ENCODE peak calls at places on chromosome 20, in five cellular contexts. T, D, V, R and G are unnamed samples.

GRCh38 chr20:50353289-50353961 is 156.8 kb upstream of the PTPN1 start:
- DNase-seq in T (no peak), D (no peak), V (no peak), R (no peak), G (no peak)

GRCh38 chr20:60482201-60482600 is 524.0 kb downstream of the CDH26 start:
- DNase-seq in T (no peak), D (no peak), V (no peak), R (no peak), G (no peak)

GRCh38 chr20:63056236-63057132 is 49.7 kb upstream of the BHLHE23 start:
- DNase-seq in T (peak), D (peak), V (no peak), R (peak), G (no peak)

GRCh38 chr20:57033994-57034393 is 232.4 kb downstream of the BMP7 start:
- DNase-seq in T (no peak), D (no peak), V (no peak), R (no peak), G (no peak)

GRCh38 chr20:32560989-32561830 is 23.9 kb downstream of the NOL4L start:
- DNase-seq in T (no peak), D (peak), V (no peak), R (peak), G (no peak)

GRCh38 chr20:6471110-6471647 is 296.3 kb upstream of the BMP2 start:
- DNase-seq in T (no peak), D (no peak), V (no peak), R (no peak), G (no peak)

GRCh38 chr20:7410150-7410549 is 530.1 kb downstream of the HAO1 start:
- DNase-seq in T (no peak), D (no peak), V (no peak), R (peak), G (no peak)

GRCh38 chr20:9036593-9036992 is 32.3 kb upstream of the PLCB4 start:
- DNase-seq in T (no peak), D (no peak), V (no peak), R (no peak), G (no peak)

GRCh38 chr20:25749667-25750066 is 53.0 kb upstream of the ZNF337 start:
- DNase-seq in T (no peak), D (no peak), V (no peak), R (no peak), G (no peak)

GRCh38 chr20:62606551-62607201 is 35.6 kb upstream of the SLCO4A1 start:
- DNase-seq in T (no peak), D (peak), V (no peak), R (peak), G (no peak)

GRCh38 chr20:37446286-37447032 is 74.6 kb upstream of the NNAT start:
- DNase-seq in T (peak), D (no peak), V (no peak), R (no peak), G (no peak)

GRCh38 chr20:25040438-25040831 is 17.5 kb downstream of the ACSS1 start:
- DNase-seq in T (no peak), D (no peak), V (no peak), R (peak), G (no peak)

GRCh38 chr20:32470025-32470861 is 112.1 kb downstream of the ASXL1 start:
- DNase-seq in T (peak), D (peak), V (no peak), R (peak), G (no peak)

GRCh38 chr20:44120676-44121425 is 66.1 kb downstream of the JPH2 start:
- DNase-seq in T (no peak), D (no peak), V (no peak), R (no peak), G (no peak)

GRCh38 chr20:5844063-5844681 is 94.0 kb downstream of the SHLD1 start:
- DNase-seq in T (no peak), D (no peak), V (no peak), R (peak), G (no peak)

GRCh38 chr20:24737212-24737850 is 211.7 kb upstream of the CST7 start:
- DNase-seq in T (peak), D (no peak), V (no peak), R (no peak), G (no peak)

GRCh38 chr20:19620471-19620870 is 137.6 kb upstream of the RIN2 start:
- DNase-seq in T (peak), D (no peak), V (no peak), R (no peak), G (no peak)

GRCh38 chr20:62739581-62740285 is 31.1 kb downstream of the NTSR1 start:
- DNase-seq in T (no peak), D (peak), V (no peak), R (no peak), G (peak)

GRCh38 chr20:3679749-3680700 is 1.8 kb downstream of the ADAM33 start:
- DNase-seq in T (peak), D (no peak), V (no peak), R (peak), G (peak)

GRCh38 chr20:54362283-54362682 is 113.1 kb upstream of the DOK5 start:
- DNase-seq in T (peak), D (no peak), V (no peak), R (no peak), G (no peak)

GRCh38 chr20:5612476-5613291 is 137.5 kb upstream of the SHLD1 start:
- DNase-seq in T (no peak), D (no peak), V (no peak), R (no peak), G (no peak)

GRCh38 chr20:25277051-25277801 is 29.3 kb downstream of the PYGB start:
- DNase-seq in T (no peak), D (no peak), V (no peak), R (no peak), G (no peak)

GRCh38 chr20:62354811-62355341 is 12.2 kb downstream of the LAMA5 start:
- DNase-seq in T (no peak), D (no peak), V (no peak), R (no peak), G (no peak)

GRCh38 chr20:4519530-4519929 is 202.2 kb upstream of the PRND start:
- DNase-seq in T (peak), D (peak), V (no peak), R (peak), G (no peak)

GRCh38 chr20:54093423-54094267 is 23.3 kb upstream of the BCAS1 start:
- DNase-seq in T (no peak), D (no peak), V (peak), R (no peak), G (no peak)

GRCh38 chr20:14919473-14920157 is 582.2 kb upstream of the FLRT3 start:
- DNase-seq in T (peak), D (no peak), V (no peak), R (no peak), G (peak)

GRCh38 chr20:12012241-12013222 is 94.8 kb downstream of the BTBD3 start:
- DNase-seq in T (peak), D (peak), V (no peak), R (peak), G (peak)

GRCh38 chr20:26276811-26277210 is 580.2 kb upstream of the ZNF337 start:
- DNase-seq in T (peak), D (no peak), V (no peak), R (peak), G (no peak)

GRCh38 chr20:4513720-4514119 is 208.0 kb upstream of the PRND start:
- DNase-seq in T (no peak), D (no peak), V (no peak), R (peak), G (peak)

GRCh38 chr20:47669489-47669888 is 115.8 kb downstream of the SULF2 start:
- DNase-seq in T (no peak), D (no peak), V (no peak), R (no peak), G (no peak)